ENCODE peak calls at places on chromosomes 12 and 14, in six cellular contexts. Q, W, F, A, V and R are unnamed samples.
A peak's percentile ranks its signal among the peaks of the same experiment; 100 is the strongest.

GRCh38 chr14:25837431-25837950 is 760.3 kb downstream of the NOVA1 start:
- DNase-seq in F (peak; percentile 14), A (no peak), W (no peak), Q (no peak), V (no peak), R (no peak)

GRCh38 chr12:76037130-76038105 is 5.8 kb upstream of the PHLDA1 start:
- DNase-seq in F (peak; percentile 80), V (no peak), A (no peak), Q (no peak), W (no peak), R (no peak)

GRCh38 chr12:19369691-19370148 is 69.6 kb upstream of the AEBP2 start:
- DNase-seq in F (no peak), A (no peak), W (no peak), Q (no peak), V (no peak), R (no peak)

GRCh38 chr12:48980389-48980952 is 2.3 kb downstream of the WNT1 start:
- DNase-seq in V (no peak), Q (peak; percentile 88), F (no peak), A (peak; percentile 64), W (no peak), R (no peak)

GRCh38 chr14:91089958-91090535 is 23.8 kb upstream of the DGLUCY start:
- DNase-seq in F (no peak), Q (no peak), A (no peak), W (no peak), V (no peak), R (no peak)

GRCh38 chr12:7989827-7990491 is 42.6 kb upstream of the FOXJ2 start:
- DNase-seq in F (no peak), A (peak; percentile 65), W (peak; percentile 25), Q (no peak), V (peak; percentile 29), R (peak; percentile 35)

GRCh38 chr12:81610955-81611889 is 147.9 kb downstream of the PPFIA2 start:
- DNase-seq in V (no peak), Q (peak; percentile 51), W (no peak), F (no peak), A (no peak), R (no peak)

GRCh38 chr12:50061946-50062725 is 4.7 kb downstream of the ASIC1 start:
- DNase-seq in V (no peak), Q (no peak), A (peak; percentile 23), W (no peak), F (peak; percentile 70), R (no peak)

GRCh38 chr12:114817491-114818440 is 133.8 kb upstream of the TBX3 start:
- DNase-seq in F (no peak), W (no peak), Q (no peak), V (no peak), A (no peak), R (no peak)

GRCh38 chr12:111034148-111034910 is 114.0 kb upstream of the MYL2 start:
- DNase-seq in F (peak; percentile 1), W (no peak), A (no peak), Q (peak; percentile 77), V (no peak), R (no peak)

GRCh38 chr12:27940756-27941402 is 31.7 kb downstream of the PTHLH start:
- DNase-seq in A (peak; percentile 73), W (peak; percentile 26), F (peak; percentile 67), Q (peak; percentile 79), V (peak; percentile 78), R (peak; percentile 36)

GRCh38 chr14:75282166-75282547 is 3.5 kb downstream of the FOS start:
- DNase-seq in F (peak; percentile 15), W (no peak), Q (no peak), V (no peak), A (no peak), R (no peak)

GRCh38 chr14:74952195-74952665 is 3.2 kb downstream of the PGF start:
- DNase-seq in F (no peak), W (no peak), A (no peak), Q (no peak), V (no peak), R (no peak)

GRCh38 chr12:46649433-46649832 is 176.4 kb downstream of the SLC38A4 start:
- DNase-seq in A (no peak), F (no peak), Q (no peak), W (no peak), V (no peak), R (no peak)

GRCh38 chr12:62190081-62190480 is 70.1 kb upstream of the USP15 start:
- DNase-seq in W (no peak), F (no peak), A (no peak), Q (no peak), V (no peak), R (no peak)

GRCh38 chr12:20350495-20350894 is 17.8 kb upstream of the PDE3A start:
- DNase-seq in W (no peak), Q (no peak), V (no peak), A (no peak), F (peak; percentile 81), R (no peak)

GRCh38 chr12:68267892-68268396 is 14.5 kb upstream of the IL22 start:
- DNase-seq in A (no peak), W (no peak), V (no peak), Q (no peak), F (peak; percentile 84), R (no peak)

GRCh38 chr14:89013098-89013504 is 188.7 kb downstream of the TTC8 start:
- DNase-seq in F (no peak), A (no peak), W (no peak), V (peak; percentile 44), Q (peak; percentile 73), R (no peak)

GRCh38 chr14:104545151-104545931 is 34.2 kb upstream of the C14orf180 start:
- DNase-seq in W (no peak), Q (peak; percentile 26), V (no peak), A (peak; percentile 40), F (peak; percentile 5), R (no peak)

GRCh38 chr14:103052407-103052806 is 4.9 kb downstream of the CDC42BPB start:
- DNase-seq in A (no peak), F (no peak), Q (no peak), W (no peak), V (no peak), R (no peak)

GRCh38 chr14:71692496-71692895 is 239.7 kb upstream of the RGS6 start:
- DNase-seq in A (no peak), Q (no peak), W (no peak), F (peak; percentile 83), V (no peak), R (no peak)

GRCh38 chr14:103770500-103770899 is 54.9 kb downstream of the ZFYVE21 start:
- DNase-seq in V (no peak), Q (no peak), A (no peak), F (no peak), W (no peak), R (no peak)

GRCh38 chr12:124456652-124457152 is 110.7 kb downstream of the NCOR2 start:
- DNase-seq in A (no peak), W (no peak), Q (no peak), F (no peak), V (no peak), R (no peak)

GRCh38 chr12:23634344-23634743 is 315.1 kb downstream of the SOX5 start:
- DNase-seq in V (no peak), A (no peak), Q (no peak), W (no peak), F (no peak), R (no peak)

GRCh38 chr12:60148831-60149230 is 553.0 kb downstream of the SLC16A7 start:
- DNase-seq in A (peak; percentile 1), W (no peak), V (no peak), F (peak; percentile 93), Q (no peak), R (no peak)

GRCh38 chr12:42326466-42327226 is 679 bp downstream of the PPHLN1 start:
- DNase-seq in F (peak; percentile 84), A (no peak), W (no peak), Q (no peak), V (no peak), R (no peak)

GRCh38 chr14:59254911-59255545 is 66.6 kb downstream of the DAAM1 start:
- DNase-seq in W (no peak), Q (no peak), A (no peak), V (no peak), F (peak; percentile 76), R (peak; percentile 22)

GRCh38 chr12:76878045-76878898 is 547 bp downstream of the CSRP2 start:
- DNase-seq in A (peak; percentile 47), F (peak; percentile 44), V (no peak), Q (peak; percentile 78), W (no peak), R (no peak)

GRCh38 chr12:47722926-47723631 is 2.2 kb downstream of the ENDOU start:
- DNase-seq in Q (no peak), V (no peak), W (no peak), F (no peak), A (no peak), R (no peak)

GRCh38 chr12:608921-609320 is 54.3 kb downstream of the NINJ2 start:
- DNase-seq in A (no peak), F (no peak), W (no peak), V (no peak), Q (no peak), R (no peak)

DNA sequence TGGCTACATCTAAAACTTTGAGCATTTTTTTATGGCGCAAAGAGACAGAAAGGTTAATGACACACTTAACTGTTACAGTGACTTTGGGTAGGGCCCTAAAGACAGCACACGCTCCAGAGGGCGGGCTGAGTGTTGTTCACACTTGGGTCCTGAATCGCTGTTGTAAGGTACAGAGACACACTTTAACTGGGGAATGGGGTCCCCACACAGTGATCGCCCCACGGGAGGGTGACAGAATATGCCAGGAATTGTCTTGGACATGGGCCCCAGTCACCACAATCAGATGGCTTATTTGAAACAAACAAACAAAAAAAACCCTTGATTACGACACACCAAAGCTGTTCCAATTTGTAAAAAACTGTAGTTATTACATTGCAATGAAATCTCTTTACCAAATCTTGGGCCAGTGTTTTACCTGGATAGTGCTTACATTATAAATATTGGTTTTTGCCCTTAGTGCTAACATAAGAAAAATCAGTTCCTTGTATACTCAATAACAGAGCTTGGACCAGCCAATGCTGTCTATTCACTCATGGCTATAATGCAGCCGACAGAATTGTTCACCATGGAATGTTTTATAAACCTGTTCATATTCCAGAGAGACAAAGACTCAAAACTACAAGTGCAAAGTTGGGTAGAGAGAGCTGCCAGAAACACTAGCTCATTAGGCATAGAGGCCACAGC is 28.3 kb downstream of the KCTD10 start:
- DNase-seq in A (no peak), Q (no peak), F (no peak), W (no peak), V (no peak), R (no peak)
- H3K9me3 ChIP-seq in A (no peaks in the 10 kb centered on the region), Q (no peaks in the 10 kb centered on the region), F (no peaks in the 10 kb centered on the region), W (no peaks in the 10 kb centered on the region), V (no peaks in the 10 kb centered on the region), R (no peaks in the 10 kb centered on the region)

DNA sequence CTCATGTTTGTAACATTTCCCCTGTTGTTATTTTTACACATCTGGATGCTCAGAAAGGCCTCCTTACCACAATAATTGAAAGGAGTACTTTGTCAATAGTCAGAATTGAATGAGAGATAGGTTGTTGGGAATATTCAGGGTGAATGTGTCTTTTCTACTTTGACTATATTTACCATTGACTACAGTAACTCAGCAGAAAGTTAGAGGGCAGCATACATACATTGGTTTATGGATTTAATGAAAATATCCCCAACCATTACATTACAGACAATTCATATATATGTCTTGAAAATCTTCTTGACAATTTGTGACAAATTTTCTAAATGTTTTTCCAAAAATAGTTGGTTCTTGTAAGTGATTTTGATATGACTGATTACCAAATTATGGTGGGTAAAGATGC is 97.7 kb downstream of the NTS start:
- DNase-seq in F (no peak), W (no peak), V (no peak), Q (no peak), A (no peak), R (no peak)
- TF ChIP-seq CTCF in F (no peak), W (no peak), V (no peak), Q (no peak), A (no peak), R (no peak)

GRCh38 chr14:77838756-77839565 is 39.1 kb downstream of the ADCK1 start:
- DNase-seq in F (no peak), V (no peak), Q (no peak), W (no peak), A (no peak), R (no peak)
- H3K9me3 ChIP-seq in F (no peaks in the 10 kb centered on the region), V (no peaks in the 10 kb centered on the region), Q (no peaks in the 10 kb centered on the region), W (no peaks in the 10 kb centered on the region), A (no peaks in the 10 kb centered on the region), R (no peaks in the 10 kb centered on the region)

GRCh38 chr12:106205208-106206069 is 42.4 kb downstream of the CKAP4 start:
- DNase-seq in W (no peak), Q (peak; percentile 58), A (peak; percentile 88), F (no peak), V (no peak), R (peak; percentile 82)
- TF ChIP-seq CTCF in W (no peak), Q (peak; percentile 47), A (peak; percentile 60), F (no peak), V (no peak), R (peak; percentile 69)